ENCODE peak calls at places on chromosomes 11 and 22, in nine cellular contexts. Q, P, U, S, C, W, R, G and F are unnamed samples.

GRCh38 chr22:29030016-29030617 is 31.5 kb downstream of the C22orf31 start:
- DNase-seq in S (peak), R (no peak), G (no peak), U (peak), C (peak), P (no peak), Q (peak), W (peak), F (no peak)

GRCh38 chr11:64295760-64296159 is 4.4 kb upstream of the CATSPERZ start:
- DNase-seq in C (no peak), G (no peak), S (no peak), P (no peak), Q (no peak), U (no peak), W (no peak), R (no peak), F (no peak)

GRCh38 chr11:4713241-4713640 is 8.7 kb downstream of the MMP26 start:
- DNase-seq in C (peak), P (no peak), S (no peak), U (no peak), G (no peak), W (no peak), R (no peak), Q (no peak), F (no peak)

GRCh38 chr11:41437006-41437405 is 22.4 kb downstream of the LRRC4C start:
- DNase-seq in S (no peak), G (no peak), Q (no peak), R (no peak), C (no peak), P (no peak), U (no peak), W (no peak), F (no peak)

GRCh38 chr22:39622881-39623367 is 52.4 kb downstream of the CACNA1I start:
- DNase-seq in G (peak), Q (no peak), P (no peak), S (peak), R (peak), W (peak), U (no peak), C (peak), F (no peak)

GRCh38 chr11:20090654-20091374 is 69.5 kb downstream of the DBX1 start:
- DNase-seq in C (no peak), Q (no peak), G (no peak), S (no peak), R (no peak), U (no peak), W (no peak), P (no peak), F (no peak)

GRCh38 chr11:122556605-122557004 is 98.9 kb upstream of the UBASH3B start:
- DNase-seq in S (peak), G (peak), Q (peak), P (peak), W (no peak), U (peak), C (no peak), R (no peak), F (no peak)

GRCh38 chr11:12737024-12737423 is 62.8 kb downstream of the TEAD1 start:
- DNase-seq in P (no peak), G (no peak), W (no peak), S (no peak), U (no peak), C (no peak), Q (no peak), R (no peak), F (no peak)

GRCh38 chr11:12841946-12842630 is 167.0 kb upstream of the RASSF10 start:
- DNase-seq in Q (peak), P (peak), U (peak), C (peak), R (no peak), S (no peak), G (no peak), W (peak), F (no peak)

GRCh38 chr11:128581908-128582307 is 5.5 kb downstream of the ETS1 start:
- DNase-seq in S (no peak), R (no peak), Q (no peak), C (no peak), P (no peak), G (no peak), U (no peak), W (no peak), F (no peak)

GRCh38 chr11:66478823-66479740 is 1.2 kb upstream of the DPP3 start:
- DNase-seq in C (peak), S (peak), G (peak), W (peak), P (no peak), Q (peak), R (no peak), U (peak), F (no peak)

GRCh38 chr11:110093407-110094297 is 460 bp downstream of the ZC3H12C start:
- DNase-seq in Q (peak), C (peak), R (peak), W (peak), G (peak), S (peak), U (peak), P (peak), F (no peak)

GRCh38 chr11:61654397-61654829 is 25.8 kb upstream of the DAGLA start:
- DNase-seq in G (no peak), Q (no peak), R (peak), P (no peak), U (no peak), W (no peak), C (no peak), S (no peak), F (no peak)

GRCh38 chr11:126160345-126161145 is 50.9 kb downstream of the RPUSD4 start:
- DNase-seq in W (no peak), Q (no peak), S (no peak), G (no peak), C (no peak), R (no peak), U (no peak), P (no peak), F (no peak)

GRCh38 chr11:109018639-109019038 is 353.8 kb downstream of the DDX10 start:
- DNase-seq in R (no peak), P (no peak), W (no peak), G (no peak), C (no peak), Q (no peak), U (no peak), S (no peak), F (no peak)

GRCh38 chr11:635945-636510 is 1.0 kb upstream of the DRD4 start:
- DNase-seq in C (no peak), P (no peak), S (no peak), R (no peak), U (no peak), Q (no peak), G (peak), W (no peak), F (no peak)

GRCh38 chr11:19727246-19727645 is 14.6 kb downstream of the NAV2 start:
- DNase-seq in U (peak), C (peak), W (peak), S (no peak), P (peak), R (no peak), Q (peak), G (no peak), F (no peak)